ENCODE peak calls at places on chromosomes 2 and 18, in ten cellular contexts. P, V, Q, G, O, X, J, N, S and A are unnamed samples.

GRCh38 chr2:154639997-154640396 is 58.5 kb upstream of the KCNJ3 start:
- DNase-seq in O (no peak), X (no peak), G (no peak), V (no peak), J (no peak), S (no peak), Q (no peak), P (no peak), N (no peak), A (no peak)

GRCh38 chr2:41830600-41830999 is 217.2 kb upstream of the PKDCC start:
- DNase-seq in G (no peak), V (no peak), J (no peak), Q (no peak), N (no peak), S (no peak), O (no peak), P (no peak), X (no peak), A (no peak)

GRCh38 chr2:226703501-226703900 is 96.1 kb downstream of the IRS1 start:
- DNase-seq in P (no peak), G (no peak), S (no peak), Q (no peak), J (no peak), V (no peak), X (no peak), N (no peak), O (no peak), A (no peak)

GRCh38 chr2:179569834-179570233 is 291.6 kb downstream of the ZNF385B start:
- DNase-seq in V (no peak), Q (no peak), N (no peak), O (no peak), J (peak; percentile 69), G (no peak), X (no peak), S (no peak), P (no peak), A (no peak)

GRCh38 chr2:235803028-235803427 is 309.2 kb downstream of the AGAP1 start:
- DNase-seq in N (no peak), Q (no peak), V (no peak), P (no peak), X (no peak), G (no peak), S (no peak), J (peak; percentile 11), O (no peak), A (no peak)

GRCh38 chr18:12639990-12640880 is 17.7 kb downstream of the SPIRE1 start:
- DNase-seq in S (peak; percentile 72), G (no peak), J (peak; percentile 87), V (no peak), N (no peak), O (no peak), X (no peak), P (no peak), Q (no peak), A (no peak)

GRCh38 chr18:42548493-42548892 is 567.0 kb downstream of the RIT2 start:
- DNase-seq in X (no peak), S (no peak), N (no peak), Q (no peak), V (no peak), G (no peak), O (no peak), P (no peak), J (no peak), A (no peak)

GRCh38 chr2:6676776-6677175 is 188.9 kb downstream of the CMPK2 start:
- DNase-seq in X (no peak), O (no peak), P (no peak), S (no peak), J (no peak), V (no peak), G (no peak), Q (no peak), N (no peak), A (no peak)

GRCh38 chr2:208254871-208255556 is at the start of gene IDH1:
- DNase-seq in V (peak; percentile 99), S (peak; percentile 98), N (peak; percentile 87), O (peak; percentile 97), Q (peak; percentile 98), X (peak; percentile 98), P (peak; percentile 99), J (peak; percentile 89), G (peak; percentile 98), A (peak; percentile 99)

GRCh38 chr2:71005271-71006202 is 10.9 kb upstream of the TEX261 start:
- DNase-seq in V (no peak), N (no peak), P (no peak), J (no peak), G (no peak), O (no peak), X (no peak), S (no peak), Q (no peak), A (no peak)

GRCh38 chr2:241948299-241948897 is 78.9 kb downstream of the RTP5 start:
- DNase-seq in N (no peak), Q (no peak), G (no peak), O (no peak), V (no peak), X (no peak), J (no peak), P (no peak), S (no peak), A (no peak)

GRCh38 chr2:85437488-85438290 is 19.2 kb downstream of the SH2D6 start:
- DNase-seq in S (peak; percentile 93), O (peak; percentile 93), N (peak; percentile 63), G (peak; percentile 79), J (peak; percentile 77), V (peak; percentile 88), Q (peak; percentile 77), P (peak; percentile 94), X (peak; percentile 90), A (peak; percentile 96)

GRCh38 chr18:26685438-26686173 is 137.3 kb upstream of the KCTD1 start:
- DNase-seq in N (no peak), X (no peak), V (no peak), S (no peak), J (no peak), P (no peak), G (peak; percentile 35), Q (no peak), O (no peak), A (no peak)

GRCh38 chr2:69113627-69114026 is 100.6 kb downstream of the ANTXR1 start:
- DNase-seq in N (no peak), G (no peak), J (no peak), X (no peak), V (no peak), O (no peak), Q (no peak), P (no peak), S (no peak), A (no peak)

GRCh38 chr18:58860747-58861224 is 3.9 kb upstream of the ZNF532 start:
- DNase-seq in S (no peak), J (no peak), G (no peak), P (no peak), O (no peak), X (no peak), N (no peak), V (no peak), Q (no peak), A (no peak)

GRCh38 chr2:150480241-150480640 is 7.2 kb downstream of the RND3 start:
- DNase-seq in O (no peak), S (no peak), P (no peak), G (no peak), Q (no peak), N (no peak), J (peak; percentile 81), X (no peak), V (no peak), A (no peak)

GRCh38 chr2:189549440-189549832 is 31.1 kb downstream of the SLC40A1 start:
- DNase-seq in Q (no peak), P (peak; percentile 35), G (no peak), O (peak; percentile 53), N (no peak), S (no peak), X (no peak), V (no peak), J (peak; percentile 68), A (no peak)
- H3K27ac ChIP-seq in Q (no peak overlapping the region), P (no peak overlapping the region), G (no peak overlapping the region), O (peak overlapping the region; percentile 60), N (no peak overlapping the region), S (peak overlapping the region; percentile 41), X (peak overlapping the region; percentile 61), V (peak overlapping the region; percentile 48), J (peak overlapping the region; percentile 16), A (peak overlapping the region; percentile 68)

GRCh38 chr2:101790856-101791255 is 93.3 kb downstream of the MAP4K4 start:
- DNase-seq in J (peak; percentile 74), V (no peak), P (no peak), N (no peak), S (no peak), X (no peak), G (no peak), O (no peak), Q (no peak), A (no peak)
- H3K27ac ChIP-seq in J (no peak overlapping the region), V (peak overlapping the region; percentile 7), P (no peak overlapping the region), N (no peak overlapping the region), S (peak overlapping the region; percentile 33), X (no peak overlapping the region), G (no peak overlapping the region), O (peak overlapping the region; percentile 51), Q (peak overlapping the region; percentile 20), A (peak overlapping the region; percentile 7)

DNA sequence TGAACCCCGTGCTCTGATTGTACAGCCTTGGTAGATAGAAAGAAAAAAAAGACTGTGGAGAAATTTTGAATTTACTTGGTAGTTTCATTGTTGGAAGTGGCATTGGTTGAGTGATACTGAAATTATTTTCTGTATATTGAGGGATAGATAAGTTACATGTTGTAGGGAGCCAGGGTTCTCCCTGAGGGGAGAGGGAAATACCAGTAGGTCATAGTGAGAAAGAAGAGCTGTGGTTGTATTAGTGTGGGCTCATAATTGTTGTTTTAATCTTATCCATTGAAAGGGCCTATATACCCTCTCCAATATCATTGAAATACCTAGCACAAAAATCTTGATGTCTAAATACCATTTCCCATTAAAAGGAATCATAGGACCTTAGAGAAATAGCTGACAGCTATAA is 16.9 kb upstream of the RAB31 start:
- DNase-seq in N (no peak), G (no peak), V (no peak), Q (no peak), P (no peak), X (no peak), S (no peak), J (no peak), O (no peak), A (no peak)
- H3K27ac ChIP-seq in N (no peak overlapping the region), G (no peak overlapping the region), V (no peak overlapping the region), Q (no peak overlapping the region), P (no peak overlapping the region), X (no peak overlapping the region), S (no peak overlapping the region), J (no peak overlapping the region), O (no peak overlapping the region), A (no peak overlapping the region)

DNA sequence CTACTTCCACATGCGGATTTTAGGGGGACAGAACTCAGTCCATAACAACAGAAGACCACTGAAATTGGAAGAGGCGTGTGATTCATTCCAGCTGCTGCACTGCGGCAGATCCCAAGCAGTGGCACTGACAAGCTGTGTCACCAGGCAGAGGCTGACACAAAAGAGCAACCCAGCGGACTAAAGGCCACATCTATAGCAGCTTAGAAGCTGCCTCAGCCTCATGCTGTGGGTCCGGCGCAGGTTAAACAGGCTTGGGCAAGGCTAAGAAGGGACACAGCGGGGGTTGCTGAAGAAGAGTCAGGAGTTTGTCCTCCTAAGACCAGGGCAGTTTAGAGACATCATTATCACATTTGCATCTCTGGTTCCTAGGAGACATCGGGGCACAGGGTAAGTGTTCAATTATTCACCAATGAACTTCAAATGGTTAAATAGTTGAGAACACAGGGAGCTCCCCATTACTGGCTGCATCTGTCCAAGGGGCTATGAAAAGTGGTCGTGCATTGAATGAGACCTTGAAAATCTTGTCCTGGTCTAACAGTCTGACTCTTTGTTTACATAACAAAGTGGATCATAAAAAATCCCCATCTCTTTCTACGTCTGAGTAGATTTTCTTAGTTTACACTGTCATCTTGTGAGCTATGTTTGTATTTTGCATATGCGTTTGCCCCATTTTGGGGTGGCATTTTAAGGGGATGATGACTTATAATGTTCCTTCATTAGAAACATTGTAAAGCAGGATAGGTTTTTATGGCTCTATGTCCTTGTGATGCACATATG is 162.3 kb upstream of the TRIB2 start:
- DNase-seq in P (no peak), Q (no peak), V (no peak), O (no peak), J (no peak), G (no peak), S (no peak), X (no peak), N (no peak), A (no peak)
- H3K27ac ChIP-seq in P (no peak overlapping the region), Q (no peak overlapping the region), V (peak overlapping the region; percentile 45), O (peak overlapping the region; percentile 35), J (peak overlapping the region; percentile 65), G (no peak overlapping the region), S (no peak overlapping the region), X (no peak overlapping the region), N (no peak overlapping the region), A (no peak overlapping the region)